ENCODE peak calls at places on chromosome 10, in seven cellular contexts. B is COR-L47; N is activated CD8-positive, alpha-beta memory T cell treated with anti-CD3 and anti-CD28 coated beads, Interleukin-2, amount 10 ng/mL, durations not matched to agents 7 days and 5 days; X is progenitor cell of endocrine pancreas; E is GM06990; V is stimulated activated naive CD4-positive, alpha-beta T cell; M is immature natural killer cell. D is an unnamed sample.

GRCh38 chr10:63718453-63718852 is 197.3 kb downstream of the REEP3 start:
- DNase-seq in X (no peak), V (no peak), B (no peak), M (no peak), N (no peak), E (no peak), D (no peak)

GRCh38 chr10:93594518-93594917 is 6.5 kb downstream of the RBP4 start:
- DNase-seq in X (no peak), E (no peak), M (no peak), N (no peak), B (no peak), V (no peak), D (no peak)

GRCh38 chr10:90930070-90930837 is 9.4 kb upstream of the ANKRD1 start:
- DNase-seq in M (no peak), E (no peak), V (no peak), X (no peak), N (no peak), B (no peak), D (no peak)

GRCh38 chr10:28179006-28179405 is 123.9 kb downstream of the MPP7 start:
- DNase-seq in X (no peak), M (no peak), N (no peak), E (no peak), V (no peak), B (no peak), D (no peak)

GRCh38 chr10:18401416-18402195 is 249.8 kb downstream of the NSUN6 start:
- DNase-seq in M (no peak), V (no peak), N (no peak), X (no peak), E (no peak), B (no peak), D (no peak)

GRCh38 chr10:49552277-49552676 is 13.4 kb upstream of the ERCC6 start:
- DNase-seq in B (no peak), X (no peak), E (no peak), M (no peak), V (no peak), N (no peak), D (no peak)

GRCh38 chr10:22426653-22427052 is 81.4 kb downstream of the SPAG6 start:
- DNase-seq in V (no peak), B (no peak), N (no peak), M (no peak), E (no peak), X (no peak), D (no peak)

GRCh38 chr10:113336549-113337130 is 216.2 kb upstream of the HABP2 start:
- DNase-seq in V (no peak), E (no peak), M (no peak), B (no peak), X (no peak), N (no peak), D (no peak)

GRCh38 chr10:106612381-106612780 is 552.1 kb downstream of the SORCS1 start:
- DNase-seq in N (no peak), X (no peak), V (no peak), M (no peak), B (no peak), E (no peak), D (no peak)

GRCh38 chr10:15842493-15843169 is 17.7 kb downstream of the MINDY3 start:
- DNase-seq in M (no peak), X (no peak), B (no peak), E (no peak), V (no peak), N (no peak), D (no peak)

GRCh38 chr10:5595591-5596590 is 70.5 kb downstream of the ASB13 start:
- DNase-seq in B (no peak), X (no peak), N (no peak), E (no peak), V (no peak), M (no peak), D (no peak)

GRCh38 chr10:110170142-110170887 is 37.1 kb upstream of the MXI1 start:
- DNase-seq in E (no peak), X (no peak), B (no peak), N (peak; percentile 37), V (no peak), M (no peak), D (no peak)

GRCh38 chr10:28892818-28893547 is 215.7 kb downstream of the BAMBI start:
- DNase-seq in X (no peak), N (no peak), B (no peak), M (no peak), V (no peak), E (no peak), D (no peak)

GRCh38 chr10:52440612-52441285 is 126.7 kb downstream of the DKK1 start:
- DNase-seq in V (no peak), X (no peak), N (no peak), B (no peak), M (no peak), E (no peak), D (no peak)

GRCh38 chr10:132492323-132493035 is 45.1 kb upstream of the INPP5A start:
- DNase-seq in N (no peak), V (no peak), B (no peak), X (no peak), E (no peak), M (no peak), D (no peak)

GRCh38 chr10:75512534-75512933 is 81.1 kb downstream of the LRMDA start:
- DNase-seq in M (no peak), B (no peak), X (peak; percentile 12), N (no peak), E (no peak), V (no peak), D (no peak)

GRCh38 chr10:93600861-93601773 is at the start of gene RBP4:
- DNase-seq in B (no peak), M (no peak), N (peak; percentile 9), X (no peak), E (no peak), V (no peak), D (no peak)

GRCh38 chr10:104445359-104445758 is 91.7 kb downstream of the CFAP58 start:
- DNase-seq in V (no peak), B (no peak), E (no peak), X (no peak), M (no peak), N (no peak), D (no peak)

GRCh38 chr10:74765465-74765864 is 60.9 kb upstream of the KAT6B start:
- DNase-seq in N (no peak), X (no peak), M (no peak), V (no peak), B (no peak), E (no peak), D (no peak)

GRCh38 chr10:6204063-6204340 is 1.3 kb downstream of the PFKFB3 start:
- DNase-seq in X (peak; percentile 32), B (no peak), M (peak; percentile 7), V (peak; percentile 27), E (peak; percentile 56), N (peak; percentile 68), D (peak; percentile 24)

GRCh38 chr10:125605167-125605566 is 77.8 kb downstream of the TEX36 start:
- DNase-seq in M (no peak), B (no peak), E (no peak), N (no peak), V (no peak), X (no peak), D (no peak)

D was measured in effector memory CD4-positive, alpha-beta T cell.